ENCODE peak calls at places on chromosome 15, in ten cellular contexts. X is activated T-cell treated with anti-CD3 and anti-CD28 coated beads for 1 hour; Y is NCI-H1092; O is upper lobe of right lung; E is AG08395; J is breast epithelium; S is EH; R is uterus; P is 8988T; G is stimulated activated naive CD4-positive, alpha-beta T cell. A is an unnamed sample.

GRCh38 chr15:55897560-55898336 is 95.7 kb downstream of the NEDD4 start:
- DNase-seq in X (no peak), S (peak), Y (peak), E (peak), R (peak), G (no peak), O (no peak), J (no peak), P (peak), A (no peak)

GRCh38 chr15:20341901-20342605 is 199.5 kb downstream of the GOLGA6L6 start:
- DNase-seq in P (peak), E (no peak), R (peak), G (no peak), Y (no peak), O (peak), X (no peak), S (no peak), J (peak), A (peak)

GRCh38 chr15:81302605-81303204 is 21.2 kb downstream of the STARD5 start:
- DNase-seq in J (no peak), G (peak), E (no peak), R (no peak), P (no peak), X (no peak), Y (no peak), S (no peak), O (no peak), A (no peak)

GRCh38 chr15:83559310-83559966 is 94.5 kb upstream of the ADAMTSL3 start:
- DNase-seq in P (no peak), E (peak), O (no peak), S (peak), Y (peak), J (peak), R (peak), X (no peak), G (peak), A (no peak)

GRCh38 chr15:70704166-70704565 is 59.2 kb downstream of the UACA start:
- DNase-seq in Y (no peak), R (no peak), O (no peak), J (no peak), P (no peak), S (no peak), G (no peak), X (no peak), E (no peak), A (no peak)

GRCh38 chr15:55202206-55202605 is 5.5 kb upstream of the RSL24D1 start:
- DNase-seq in O (no peak), X (no peak), G (no peak), S (no peak), P (no peak), Y (no peak), R (no peak), E (no peak), J (no peak), A (no peak)

GRCh38 chr15:70604671-70605070 is 158.7 kb downstream of the UACA start:
- DNase-seq in O (no peak), S (peak), J (no peak), E (no peak), G (no peak), Y (no peak), X (no peak), R (no peak), P (no peak), A (no peak)

GRCh38 chr15:50236433-50236832 is 29.1 kb downstream of the HDC start:
- DNase-seq in R (no peak), S (no peak), G (no peak), O (no peak), E (no peak), P (no peak), X (no peak), J (no peak), Y (no peak), A (no peak)

GRCh38 chr15:92751528-92751927 is 96.0 kb upstream of the FAM174B start:
- DNase-seq in E (no peak), R (no peak), J (no peak), G (no peak), O (no peak), P (no peak), X (no peak), S (no peak), Y (no peak), A (no peak)

GRCh38 chr15:90681480-90681879 is 35.7 kb upstream of the BLM start:
- DNase-seq in X (no peak), R (peak), O (peak), S (peak), G (no peak), Y (no peak), J (no peak), P (no peak), E (peak), A (no peak)

GRCh38 chr15:44673639-44674038 is 10.2 kb upstream of the SPG11 start:
- DNase-seq in G (no peak), J (no peak), E (no peak), O (no peak), P (no peak), Y (no peak), X (no peak), S (no peak), R (no peak), A (no peak)

GRCh38 chr15:67479781-67480180 is 41.1 kb upstream of the C15orf61 start:
- DNase-seq in X (no peak), Y (no peak), R (no peak), P (no peak), G (no peak), O (no peak), J (no peak), E (peak), S (peak), A (no peak)

GRCh38 chr15:65659502-65660052 is 37.8 kb downstream of the SLC24A1 start:
- DNase-seq in X (no peak), Y (no peak), G (no peak), S (no peak), O (no peak), P (no peak), J (no peak), E (no peak), R (no peak), A (no peak)

GRCh38 chr15:99123706-99124451 is 19.0 kb downstream of the SYNM start:
- DNase-seq in O (peak), J (peak), P (peak), S (peak), G (no peak), E (peak), R (peak), Y (peak), X (no peak), A (peak)

GRCh38 chr15:85542895-85543331 is 162.5 kb downstream of the AKAP13 start:
- DNase-seq in J (no peak), X (no peak), S (peak), P (no peak), Y (no peak), O (no peak), E (no peak), G (no peak), R (no peak), A (no peak)